ENCODE peak calls at places on chromosome 3, in eight cellular contexts. V is RWPE2, H is spleen, U is PC-9, N is Caco-2, J is endodermal cell, Q is AG09319, D is endothelial cell. S is an unnamed sample.

GRCh38 chr3:31356941-31357340 is 175.8 kb upstream of the STT3B start:
- DNase-seq in V (no peak), H (no peak), U (no peak), N (no peak), J (peak), Q (no peak), D (no peak), S (no peak)

GRCh38 chr3:43418601-43419272 is 132.4 kb downstream of the SNRK start:
- DNase-seq in V (no peak), H (no peak), U (no peak), N (no peak), J (no peak), Q (no peak), D (no peak), S (no peak)

GRCh38 chr3:194174980-194175379 is 39.0 kb downstream of the HES1 start:
- DNase-seq in V (no peak), H (no peak), U (no peak), N (no peak), J (no peak), Q (no peak), D (no peak), S (no peak)

GRCh38 chr3:67064105-67064504 is 66.0 kb downstream of the KBTBD8 start:
- DNase-seq in V (no peak), H (no peak), U (no peak), N (no peak), J (no peak), Q (no peak), D (no peak), S (no peak)

GRCh38 chr3:16600771-16601538 is 4.3 kb downstream of the DAZL start:
- DNase-seq in V (no peak), H (peak), U (peak), N (peak), J (peak), Q (peak), D (peak), S (no peak)

GRCh38 chr3:14413381-14414071 is 11.1 kb downstream of the SLC6A6 start:
- DNase-seq in V (no peak), H (no peak), U (peak), N (no peak), J (peak), Q (no peak), D (no peak), S (no peak)

GRCh38 chr3:37053337-37053736 is 60.0 kb downstream of the MLH1 start:
- DNase-seq in V (no peak), H (no peak), U (no peak), N (no peak), J (no peak), Q (no peak), D (no peak), S (no peak)

GRCh38 chr3:150495563-150496168 is 50.6 kb downstream of the SERP1 start:
- DNase-seq in V (no peak), H (no peak), U (no peak), N (no peak), J (no peak), Q (peak), D (peak), S (no peak)

GRCh38 chr3:47404955-47405790 is 24.4 kb downstream of the PTPN23 start:
- DNase-seq in V (no peak), H (no peak), U (peak), N (no peak), J (no peak), Q (peak), D (no peak), S (no peak)

GRCh38 chr3:127560051-127560787 is 30.3 kb downstream of the TPRA1 start:
- DNase-seq in V (no peak), H (no peak), U (no peak), N (no peak), J (no peak), Q (no peak), D (no peak), S (no peak)

GRCh38 chr3:100561459-100562158 is 47.8 kb upstream of the ADGRG7 start:
- DNase-seq in V (no peak), H (no peak), U (no peak), N (no peak), J (peak), Q (peak), D (no peak), S (no peak)

GRCh38 chr3:52244061-52244628 is 1.4 kb upstream of the PPM1M start:
- DNase-seq in V (peak), H (peak), U (peak), N (peak), J (no peak), Q (no peak), D (no peak), S (peak)

GRCh38 chr3:10142707-10143560 is 1.4 kb downstream of the VHL start:
- DNase-seq in V (no peak), H (no peak), U (no peak), N (no peak), J (peak), Q (no peak), D (no peak), S (no peak)

GRCh38 chr3:102174832-102175374 is 259.9 kb upstream of the ZPLD1 start:
- DNase-seq in V (no peak), H (no peak), U (no peak), N (no peak), J (no peak), Q (no peak), D (no peak), S (no peak)
- TF ChIP-seq CTCF in V (no peak), H (no peak), U (no peak), N (no peak), J (no peak), Q (no peak), D (no peak), S (peak)

GRCh38 chr3:33918357-33918756 is 119.9 kb downstream of the PDCD6IP start:
- DNase-seq in V (no peak), H (no peak), U (no peak), N (no peak), J (no peak), Q (peak), D (no peak), S (no peak)

GRCh38 chr3:33919312-33919711 is 120.9 kb downstream of the PDCD6IP start:
- DNase-seq in V (no peak), H (no peak), U (no peak), N (no peak), J (peak), Q (no peak), D (no peak), S (no peak)

GRCh38 chr3:33919721-33920120 is 121.3 kb downstream of the PDCD6IP start:
- DNase-seq in V (no peak), H (no peak), U (no peak), N (no peak), J (peak), Q (no peak), D (no peak), S (no peak)

GRCh38 chr3:33914731-33915389 is 116.4 kb downstream of the PDCD6IP start:
- DNase-seq in V (no peak), H (no peak), U (no peak), N (no peak), J (no peak), Q (no peak), D (no peak), S (no peak)

GRCh38 chr3:33915796-33916589 is 117.6 kb downstream of the PDCD6IP start:
- DNase-seq in V (no peak), H (no peak), U (peak), N (no peak), J (peak), Q (no peak), D (no peak), S (no peak)
- TF ChIP-seq CTCF in V (no peak), H (no peak), U (peak), N (no peak), J (peak), Q (peak), D (no peak), S (peak)

GRCh38 chr3:25863560-25863959 is 73.7 kb downstream of the OXSM start:
- DNase-seq in V (no peak), H (no peak), U (no peak), N (no peak), J (no peak), Q (no peak), D (no peak), S (no peak)
- TF ChIP-seq CTCF in V (peak), H (no peak), U (no peak), N (peak), J (peak), Q (no peak), D (peak), S (peak)

GRCh38 chr3:155983834-155984474 is 113.5 kb downstream of the GMPS start:
- DNase-seq in V (no peak), H (no peak), U (no peak), N (no peak), J (no peak), Q (no peak), D (no peak), S (no peak)
- TF ChIP-seq CTCF in V (peak), H (no peak), U (no peak), N (peak), J (peak), Q (no peak), D (no peak), S (peak)